ENCODE peak calls at places on chromosome 2, in six cellular contexts. M, V, C, X, J and F are unnamed samples.

GRCh38 chr2:86703704-86704370 is 16.3 kb upstream of the RMND5A start:
- DNase-seq in J (peak; percentile 73), M (no peak), X (no peak), C (peak; percentile 45), V (peak; percentile 81), F (peak; percentile 57)

GRCh38 chr2:199160677-199161465 is 296.9 kb downstream of the SATB2 start:
- DNase-seq in M (no peak), J (no peak), X (peak; percentile 58), V (no peak), C (peak; percentile 78), F (peak; percentile 52)

GRCh38 chr2:48439102-48439501 is 90.9 kb upstream of the STON1 start:
- DNase-seq in J (no peak), M (no peak), C (no peak), X (no peak), V (no peak), F (no peak)

GRCh38 chr2:117359266-117359970 is 455.1 kb upstream of the DDX18 start:
- DNase-seq in M (no peak), J (no peak), C (no peak), X (no peak), V (peak; percentile 18), F (no peak)

GRCh38 chr2:150133623-150134022 is 353.8 kb downstream of the RND3 start:
- DNase-seq in C (peak; percentile 79), V (no peak), M (no peak), J (no peak), X (peak; percentile 84), F (peak; percentile 83)

GRCh38 chr2:163737563-163737962 is 1.8 kb upstream of the FIGN start:
- DNase-seq in C (no peak), V (no peak), X (no peak), M (no peak), J (no peak), F (no peak)

GRCh38 chr2:1708476-1709334 is 35.6 kb downstream of the PXDN start:
- DNase-seq in C (no peak), M (peak; percentile 50), X (no peak), V (no peak), J (no peak), F (no peak)

GRCh38 chr2:60581461-60582282 is 28.2 kb upstream of the BCL11A start:
- DNase-seq in M (peak; percentile 64), C (no peak), V (peak; percentile 67), J (peak; percentile 63), X (peak; percentile 46), F (no peak)

GRCh38 chr2:20211420-20211819 is 13.5 kb downstream of the SDC1 start:
- DNase-seq in C (no peak), X (no peak), M (no peak), V (no peak), J (no peak), F (no peak)

GRCh38 chr2:20212459-20212870 is 12.5 kb downstream of the SDC1 start:
- DNase-seq in V (no peak), C (no peak), J (peak; percentile 91), X (peak; percentile 73), M (no peak), F (no peak)

GRCh38 chr2:20211860-20212458 is 13.0 kb downstream of the SDC1 start:
- DNase-seq in J (no peak), X (no peak), V (no peak), M (no peak), C (no peak), F (no peak)

GRCh38 chr2:20213651-20214565 is 11.0 kb downstream of the SDC1 start:
- DNase-seq in C (no peak), M (no peak), V (no peak), X (no peak), J (peak; percentile 58), F (no peak)

DNA sequence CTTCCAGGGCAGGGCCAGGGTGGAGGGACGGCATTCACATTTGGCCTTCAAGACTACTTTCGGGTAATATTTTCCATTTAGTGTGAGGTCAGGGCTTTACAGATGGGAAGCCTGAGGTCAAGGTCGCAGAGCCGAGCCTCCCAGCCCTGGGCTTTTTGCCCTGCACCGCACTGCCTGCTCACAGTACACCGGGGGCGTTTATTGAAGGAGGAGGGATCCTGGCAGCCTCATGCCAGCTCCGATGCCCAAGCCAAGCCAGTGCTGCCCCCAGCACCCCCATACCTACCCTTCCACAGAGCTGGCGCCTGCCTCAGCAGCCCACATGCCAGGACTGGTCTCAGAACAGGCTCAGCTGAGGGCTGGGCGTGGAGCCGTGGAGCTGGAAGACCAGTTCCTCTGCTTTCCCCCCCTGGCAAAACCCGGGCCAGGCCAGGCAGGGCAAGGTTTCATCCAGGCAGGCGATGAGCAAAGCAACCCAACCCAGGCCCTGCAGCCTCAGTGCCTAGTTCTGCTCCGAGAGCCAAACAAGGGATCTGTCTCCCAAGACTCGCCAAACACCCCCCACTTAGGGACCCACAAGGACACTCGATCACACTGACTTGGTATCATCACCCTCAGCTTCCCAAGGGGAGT is 11.9 kb downstream of the SDC1 start:
- DNase-seq in V (no peak), J (peak; percentile 96), M (peak; percentile 88), C (no peak), X (no peak), F (no peak)
- H3K4me3 ChIP-seq in V (no peak overlapping the region), J (no peak overlapping the region), M (no peak overlapping the region), C (no peak overlapping the region), X (no peak overlapping the region), F (no peak overlapping the region)

GRCh38 chr2:96683972-96684820 is 41.6 kb downstream of the FER1L5 start:
- DNase-seq in X (no peak), C (no peak), J (no peak), M (no peak), V (peak; percentile 5), F (no peak)

GRCh38 chr2:96684883-96685282 is 42.3 kb downstream of the FER1L5 start:
- DNase-seq in X (no peak), M (no peak), V (no peak), J (no peak), C (no peak), F (no peak)

GRCh38 chr2:96685285-96685591 is 42.7 kb downstream of the FER1L5 start:
- DNase-seq in C (no peak), J (no peak), M (no peak), V (no peak), X (no peak), F (no peak)

GRCh38 chr2:96687266-96687665 is 44.7 kb downstream of the FER1L5 start:
- DNase-seq in V (no peak), X (no peak), M (no peak), C (no peak), J (no peak), F (no peak)

DNA sequence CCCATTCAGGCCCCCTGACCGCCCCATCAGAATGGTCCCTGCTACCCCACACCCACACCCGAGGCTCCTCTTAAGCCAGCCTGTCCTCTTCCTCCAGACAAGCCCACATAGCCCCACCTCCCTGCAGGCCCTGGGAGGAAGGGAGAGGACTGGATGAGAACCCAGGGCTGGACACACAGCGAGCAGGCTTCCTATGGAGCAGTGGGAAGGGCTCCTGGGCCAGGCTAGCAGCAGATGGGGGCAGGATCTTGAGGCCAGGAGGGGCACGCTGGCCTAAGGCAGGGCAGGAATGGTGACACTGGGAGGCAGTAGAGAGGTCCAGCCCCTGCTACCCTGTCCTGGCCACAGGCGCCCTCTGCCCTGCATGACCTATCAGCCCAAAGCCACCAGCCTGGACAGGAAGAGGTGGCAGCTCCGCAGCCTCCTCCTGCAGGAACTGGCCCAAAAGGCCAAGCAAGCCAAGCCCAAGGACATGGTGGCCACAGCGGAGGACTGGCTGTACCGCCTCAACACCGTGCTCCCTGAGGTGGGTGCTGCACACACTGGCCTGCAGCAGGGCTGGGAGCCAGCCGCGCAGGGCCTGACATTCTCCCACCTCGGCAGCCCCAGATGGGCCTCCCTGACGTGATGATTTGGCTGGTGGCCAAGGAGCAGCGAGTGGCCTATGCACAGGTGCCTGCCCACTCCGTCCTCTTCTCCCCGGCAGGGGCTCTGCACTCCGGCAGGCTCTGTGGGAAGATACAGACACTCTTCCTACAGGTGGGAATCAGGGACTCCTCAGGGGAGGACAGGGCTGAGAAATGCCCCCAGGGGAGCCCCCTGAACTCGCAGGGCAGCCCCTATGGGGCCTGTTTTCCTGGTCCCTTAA is 43.3 kb downstream of the FER1L5 start:
- DNase-seq in J (no peak), V (no peak), C (no peak), X (no peak), M (no peak), F (no peak)
- H3K4me3 ChIP-seq in J (no peak overlapping the region), V (no peak overlapping the region), C (no peak overlapping the region), X (no peak overlapping the region), M (no peak overlapping the region), F (no peak overlapping the region)

GRCh38 chr2:136770384-136770783 is 5.0 kb downstream of the THSD7B start:
- DNase-seq in M (no peak), J (no peak), V (no peak), C (no peak), X (no peak), F (no peak)

GRCh38 chr2:136765256-136765735 is at the start of gene THSD7B:
- DNase-seq in J (no peak), X (no peak), V (no peak), C (no peak), M (no peak), F (no peak)

GRCh38 chr2:136765736-136766323 is 485 bp downstream of the THSD7B start:
- DNase-seq in X (no peak), J (peak; percentile 43), V (no peak), C (no peak), M (no peak), F (no peak)

GRCh38 chr2:136767030-136767429 is 1.7 kb downstream of the THSD7B start:
- DNase-seq in X (no peak), M (no peak), J (no peak), V (no peak), C (no peak), F (no peak)

DNA sequence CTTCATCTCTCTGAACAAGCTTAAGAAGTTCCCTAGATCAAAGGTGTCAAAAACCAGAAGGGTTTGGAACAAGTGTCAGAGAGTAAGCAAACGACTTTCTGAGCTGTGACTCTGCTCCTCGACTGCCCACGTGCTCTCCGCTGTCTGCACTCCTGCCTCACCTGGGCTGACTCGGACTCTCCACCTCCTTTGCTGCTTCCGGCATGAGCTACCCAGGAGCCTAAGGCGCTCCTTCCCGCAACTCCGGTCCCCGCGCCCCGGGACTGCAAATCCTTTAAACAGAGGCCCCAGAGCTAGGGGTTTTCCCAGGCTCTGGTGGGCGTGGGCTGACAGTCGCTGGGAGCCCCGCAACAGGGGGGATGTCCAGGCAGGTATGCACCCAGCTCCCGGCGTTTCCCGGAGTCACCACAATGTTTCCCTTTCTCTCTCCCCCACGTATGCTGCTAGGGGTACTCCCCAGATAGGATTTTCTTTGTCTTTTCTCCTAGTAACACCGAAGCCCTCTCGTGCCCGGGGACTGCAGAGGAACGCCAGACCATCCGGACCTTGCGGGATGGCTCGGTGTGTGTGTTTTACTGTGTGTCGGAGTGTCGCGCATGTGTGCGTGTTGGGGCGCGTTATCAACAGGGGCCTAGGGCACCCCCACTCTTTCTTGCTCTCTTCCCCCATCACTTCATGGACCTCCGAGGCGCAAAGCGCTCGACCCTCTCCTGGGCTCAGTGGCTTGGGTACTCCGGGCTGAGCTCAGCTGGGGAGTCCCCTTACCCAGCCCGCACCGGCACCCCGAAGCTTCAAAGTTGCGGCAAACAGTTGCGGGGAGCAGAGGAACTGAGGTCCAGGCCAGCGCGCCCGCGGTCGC is 719 bp upstream of the THSD7B start:
- DNase-seq in C (no peak), V (no peak), X (no peak), J (peak; percentile 49), M (no peak), F (no peak)
- H3K4me3 ChIP-seq in C (no peak overlapping the region), V (no peak overlapping the region), X (peak overlapping the region; percentile 50), J (peak overlapping the region; percentile 37), M (peak overlapping the region; percentile 33), F (no peak overlapping the region)

DNA sequence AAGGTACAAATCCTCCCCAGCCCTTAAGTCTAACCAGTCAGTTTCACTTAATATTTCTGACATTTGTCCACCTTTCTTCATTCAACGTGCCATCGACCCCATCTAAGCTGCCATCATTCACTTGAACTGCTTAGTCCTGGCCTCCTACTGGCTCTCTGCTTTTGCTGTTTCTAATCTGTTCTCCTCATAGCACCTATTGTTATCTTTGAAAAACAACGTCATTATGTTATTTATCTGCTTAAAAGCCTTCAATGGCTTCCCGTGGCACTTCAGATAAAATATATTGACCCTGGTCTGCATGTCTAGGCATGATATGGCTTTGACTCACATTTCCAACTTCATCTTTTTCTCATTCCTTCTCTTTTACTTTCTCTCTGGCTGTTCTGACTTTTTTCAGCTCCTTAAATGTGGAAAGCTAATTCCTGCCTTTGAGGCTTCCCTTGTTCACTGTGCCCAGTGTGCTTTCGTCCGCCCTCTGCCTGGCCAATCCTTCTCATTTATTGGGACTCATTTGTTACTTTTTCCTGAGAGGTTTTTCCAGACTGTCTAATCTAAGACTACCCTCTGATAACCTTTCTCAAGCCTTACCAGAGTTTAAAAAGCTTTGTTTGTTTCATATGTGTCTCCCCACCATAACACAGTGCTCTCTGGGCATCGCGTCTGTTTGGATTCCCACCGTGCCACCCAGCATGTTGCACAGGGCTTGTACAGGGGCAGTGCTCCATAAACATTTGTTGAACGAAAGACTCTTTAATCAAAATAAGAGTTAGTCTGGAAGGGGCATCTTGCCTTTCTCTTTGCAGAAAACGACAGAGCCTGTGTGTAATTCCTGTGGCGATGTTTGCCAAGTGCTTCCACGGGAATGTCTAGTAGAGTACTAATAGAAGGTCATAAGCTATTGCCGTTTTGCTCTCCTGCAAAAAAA is 183.9 kb downstream of the FMNL2 start:
- DNase-seq in V (no peak), J (no peak), X (no peak), M (no peak), C (no peak), F (no peak)
- H3K4me3 ChIP-seq in V (no peak overlapping the region), J (no peak overlapping the region), X (no peak overlapping the region), M (no peak overlapping the region), C (no peak overlapping the region), F (no peak overlapping the region)